ENCODE peak calls at places on chromosomes 7 and 10, in eight cellular contexts. One of them, this sample, is unnamed.
A peak's percentile ranks its signal among the peaks of the same experiment; 100 is the strongest.

GRCh38 chr7:78939669-78940068 is 513.8 kb downstream of the MAGI2 start:
- DNase-seq in endothelial cell: no peak
- DNase-seq in NCI-H460: no peak
- DNase-seq in osteocyte: no peak
- DNase-seq in erythroblast: no peak
- DNase-seq in posterior cingulate gyrus: no peak
- DNase-seq in right lobe of liver: no peak
- DNase-seq in COR-L47: no peak
- DNase-seq in this sample: no peak

GRCh38 chr7:41640487-41640886 is 62.4 kb downstream of the INHBA start:
- DNase-seq in endothelial cell: no peak
- DNase-seq in NCI-H460: no peak
- DNase-seq in osteocyte: no peak
- DNase-seq in erythroblast: no peak
- DNase-seq in posterior cingulate gyrus: no peak
- DNase-seq in right lobe of liver: no peak
- DNase-seq in COR-L47: no peak
- DNase-seq in this sample: no peak

GRCh38 chr7:141737118-141737835 is 881 bp upstream of the SSBP1 start:
- DNase-seq in endothelial cell: no peak
- DNase-seq in NCI-H460: no peak
- DNase-seq in osteocyte: no peak
- DNase-seq in erythroblast: peak; percentile 43
- DNase-seq in posterior cingulate gyrus: no peak
- DNase-seq in right lobe of liver: no peak
- DNase-seq in COR-L47: peak; percentile 16
- DNase-seq in this sample: no peak

GRCh38 chr7:29017666-29018065 is 59.5 kb upstream of the TRIL start:
- DNase-seq in endothelial cell: no peak
- DNase-seq in NCI-H460: no peak
- DNase-seq in osteocyte: no peak
- DNase-seq in erythroblast: no peak
- DNase-seq in posterior cingulate gyrus: no peak
- DNase-seq in right lobe of liver: no peak
- DNase-seq in COR-L47: peak; percentile 53
- DNase-seq in this sample: no peak

GRCh38 chr7:105268511-105269392 is 120.0 kb downstream of the SRPK2 start:
- DNase-seq in endothelial cell: no peak
- DNase-seq in NCI-H460: peak; percentile 35
- DNase-seq in osteocyte: no peak
- DNase-seq in erythroblast: peak; percentile 29
- DNase-seq in posterior cingulate gyrus: no peak
- DNase-seq in right lobe of liver: no peak
- DNase-seq in COR-L47: peak; percentile 37
- DNase-seq in this sample: peak; percentile 39

GRCh38 chr10:88693392-88694020 is 12.5 kb upstream of the LIPK start:
- DNase-seq in endothelial cell: no peak
- DNase-seq in NCI-H460: no peak
- DNase-seq in osteocyte: no peak
- DNase-seq in erythroblast: no peak
- DNase-seq in posterior cingulate gyrus: no peak
- DNase-seq in right lobe of liver: no peak
- DNase-seq in COR-L47: no peak
- DNase-seq in this sample: no peak

GRCh38 chr10:8137726-8138125 is 83.2 kb downstream of the GATA3 start:
- DNase-seq in endothelial cell: no peak
- DNase-seq in NCI-H460: no peak
- DNase-seq in osteocyte: no peak
- DNase-seq in erythroblast: no peak
- DNase-seq in posterior cingulate gyrus: peak; percentile 21
- DNase-seq in right lobe of liver: no peak
- DNase-seq in COR-L47: no peak
- DNase-seq in this sample: no peak

GRCh38 chr10:14032406-14032998 is 298.2 kb downstream of the FRMD4A start:
- DNase-seq in endothelial cell: peak; percentile 66
- DNase-seq in NCI-H460: no peak
- DNase-seq in osteocyte: no peak
- DNase-seq in erythroblast: peak; percentile 35
- DNase-seq in posterior cingulate gyrus: no peak
- DNase-seq in right lobe of liver: no peak
- DNase-seq in COR-L47: no peak
- DNase-seq in this sample: no peak

GRCh38 chr10:97724341-97724941 is 10.9 kb downstream of the MARVELD1 start:
- DNase-seq in endothelial cell: no peak
- DNase-seq in NCI-H460: no peak
- DNase-seq in osteocyte: no peak
- DNase-seq in erythroblast: peak; percentile 26
- DNase-seq in posterior cingulate gyrus: no peak
- DNase-seq in right lobe of liver: peak; percentile 48
- DNase-seq in COR-L47: no peak
- DNase-seq in this sample: no peak

GRCh38 chr10:7797582-7797981 is 9.6 kb downstream of the ATP5F1C start:
- DNase-seq in endothelial cell: no peak
- DNase-seq in NCI-H460: no peak
- DNase-seq in osteocyte: no peak
- DNase-seq in erythroblast: peak; percentile 10
- DNase-seq in posterior cingulate gyrus: no peak
- DNase-seq in right lobe of liver: no peak
- DNase-seq in COR-L47: no peak
- DNase-seq in this sample: no peak

GRCh38 chr10:10209152-10209551 is 808.5 kb upstream of the CELF2 start:
- DNase-seq in endothelial cell: no peak
- DNase-seq in NCI-H460: peak; percentile 25
- DNase-seq in osteocyte: no peak
- DNase-seq in erythroblast: no peak
- DNase-seq in posterior cingulate gyrus: peak; percentile 55
- DNase-seq in right lobe of liver: no peak
- DNase-seq in COR-L47: no peak
- DNase-seq in this sample: peak; percentile 19

GRCh38 chr10:3339121-3339520 is 166.5 kb upstream of the PITRM1 start:
- DNase-seq in endothelial cell: no peak
- DNase-seq in NCI-H460: no peak
- DNase-seq in osteocyte: no peak
- DNase-seq in erythroblast: no peak
- DNase-seq in posterior cingulate gyrus: no peak
- DNase-seq in right lobe of liver: no peak
- DNase-seq in COR-L47: no peak
- DNase-seq in this sample: no peak

GRCh38 chr10:80199828-80200227 is 5.5 kb downstream of the ANXA11 start:
- DNase-seq in endothelial cell: peak; percentile 15
- DNase-seq in NCI-H460: no peak
- DNase-seq in osteocyte: no peak
- DNase-seq in erythroblast: no peak
- DNase-seq in posterior cingulate gyrus: no peak
- DNase-seq in right lobe of liver: no peak
- DNase-seq in COR-L47: no peak
- DNase-seq in this sample: no peak

GRCh38 chr10:79087721-79088120 is 19.0 kb downstream of the ZMIZ1 start:
- DNase-seq in endothelial cell: no peak
- DNase-seq in NCI-H460: no peak
- DNase-seq in osteocyte: no peak
- DNase-seq in erythroblast: no peak
- DNase-seq in posterior cingulate gyrus: no peak
- DNase-seq in right lobe of liver: peak; percentile 74
- DNase-seq in COR-L47: no peak
- DNase-seq in this sample: no peak

GRCh38 chr10:131744356-131744755 is 156.5 kb upstream of the PPP2R2D start:
- DNase-seq in endothelial cell: no peak
- DNase-seq in NCI-H460: no peak
- DNase-seq in osteocyte: no peak
- DNase-seq in erythroblast: no peak
- DNase-seq in posterior cingulate gyrus: no peak
- DNase-seq in right lobe of liver: no peak
- DNase-seq in COR-L47: no peak
- DNase-seq in this sample: no peak

GRCh38 chr10:30812018-30812851 is 182.7 kb upstream of the LYZL2 start:
- DNase-seq in endothelial cell: no peak
- DNase-seq in NCI-H460: no peak
- DNase-seq in osteocyte: no peak
- DNase-seq in erythroblast: no peak
- DNase-seq in posterior cingulate gyrus: no peak
- DNase-seq in right lobe of liver: no peak
- DNase-seq in COR-L47: no peak
- DNase-seq in this sample: no peak

This sample was measured in head of caudate nucleus.